ENCODE peak calls at places on chromosomes 12 and 14, in five cellular contexts. H is MCF 10A; Q is activated CD4-positive, alpha-beta T cell treated with anti-CD3 and anti-CD28 coated beads, Interleukin-2, amount 50 U/mL, for 48 hours; J is activated naive CD8-positive, alpha-beta T cell treated with anti-CD3 and anti-CD28 coated beads, Interleukin-2, amount 50 U/mL, for 24 hours; K is GF-D8. N is an unnamed sample.

GRCh38 chr14:54778618-54779017 is 124.0 kb downstream of the GCH1 start:
- DNase-seq in H (no peak), Q (no peak), J (no peak), K (no peak), N (no peak)

GRCh38 chr12:14910090-14910915 is 24.6 kb upstream of the MGP start:
- DNase-seq in H (peak), Q (peak), J (peak), K (no peak), N (no peak)

GRCh38 chr12:26499979-26500640 is 304.7 kb downstream of the SSPN start:
- DNase-seq in H (peak), Q (no peak), J (no peak), K (no peak), N (peak)

GRCh38 chr14:99268776-99269510 is 3.1 kb downstream of the BCL11B start:
- DNase-seq in H (no peak), Q (no peak), J (no peak), K (no peak), N (peak)

GRCh38 chr14:89303452-89304435 is 113.3 kb downstream of the FOXN3 start:
- DNase-seq in H (peak), Q (no peak), J (peak), K (peak), N (peak)

GRCh38 chr12:57603758-57604453 is 718 bp upstream of the DTX3 start:
- DNase-seq in H (peak), Q (no peak), J (no peak), K (no peak), N (peak)

GRCh38 chr12:89960011-89960507 is 251.4 kb upstream of the ATP2B1 start:
- DNase-seq in H (peak), Q (no peak), J (peak), K (no peak), N (peak)

GRCh38 chr14:49861581-49861922 is 9.0 kb upstream of the NEMF start:
- DNase-seq in H (peak), Q (peak), J (peak), K (peak), N (peak)

GRCh38 chr14:74973003-74973614 is 17.7 kb upstream of the PGF start:
- DNase-seq in H (no peak), Q (peak), J (peak), K (no peak), N (peak)

GRCh38 chr14:81211844-81212243 is 8.9 kb downstream of the GTF2A1 start:
- DNase-seq in H (peak), Q (no peak), J (no peak), K (no peak), N (no peak)

GRCh38 chr14:33335366-33335765 is 396.7 kb downstream of the NPAS3 start:
- DNase-seq in H (no peak), Q (no peak), J (no peak), K (no peak), N (no peak)

GRCh38 chr12:128817115-128818015 is 6.4 kb downstream of the SLC15A4 start:
- DNase-seq in H (peak), Q (no peak), J (no peak), K (no peak), N (peak)

GRCh38 chr14:32724864-32725550 is 213.7 kb upstream of the NPAS3 start:
- DNase-seq in H (peak), Q (no peak), J (no peak), K (no peak), N (peak)

GRCh38 chr12:25581067-25581466 is 28.0 kb upstream of the LMNTD1 start:
- DNase-seq in H (no peak), Q (no peak), J (no peak), K (no peak), N (no peak)